ENCODE peak calls at places on chromosomes 11 and 22, in four cellular contexts. Y, I, X and A are unnamed samples.

GRCh38 chr11:33515347-33515746 is 185.3 kb downstream of the C11orf91 start:
- DNase-seq in I (no peak), Y (no peak), X (no peak), A (no peak)

GRCh38 chr11:693415-693831 is 1.6 kb downstream of the DEAF1 start:
- DNase-seq in Y (no peak), I (no peak), X (no peak), A (no peak)

GRCh38 chr22:35480143-35480542 is 60.5 kb upstream of the RASD2 start:
- DNase-seq in I (peak), X (no peak), Y (no peak), A (no peak)

GRCh38 chr22:35318346-35319215 is 18.9 kb downstream of the TOM1 start:
- DNase-seq in I (no peak), X (no peak), Y (no peak), A (no peak)

GRCh38 chr11:102886999-102887398 is 12.2 kb upstream of the MMP12 start:
- DNase-seq in Y (no peak), X (no peak), I (no peak), A (no peak)

GRCh38 chr11:131760191-131760951 is 390.0 kb downstream of the NTM start:
- DNase-seq in I (no peak), X (no peak), Y (peak), A (peak)

GRCh38 chr22:46373838-46374662 is 38.5 kb downstream of the TRMU start:
- DNase-seq in X (no peak), I (no peak), Y (no peak), A (no peak)

GRCh38 chr22:41092847-41093371 is 517 bp downstream of the EP300 start:
- DNase-seq in Y (no peak), I (peak), X (no peak), A (no peak)

GRCh38 chr11:114166897-114167323 is 107.4 kb downstream of the ZBTB16 start:
- DNase-seq in X (no peak), I (peak), Y (no peak), A (no peak)

GRCh38 chr11:85886089-85887056 is 31.2 kb downstream of the CCDC83 start:
- DNase-seq in Y (no peak), I (no peak), X (no peak), A (no peak)

GRCh38 chr11:60155928-60156327 is 27.0 kb downstream of the MS4A6A start:
- DNase-seq in Y (no peak), X (no peak), I (no peak), A (no peak)

GRCh38 chr11:74325649-74326645 is 14.5 kb upstream of the P4HA3 start:
- DNase-seq in Y (no peak), X (no peak), I (peak), A (no peak)

GRCh38 chr11:67352546-67353316 is 615 bp downstream of the POLD4 start:
- DNase-seq in I (no peak), Y (peak), X (no peak), A (no peak)

GRCh38 chr11:23205156-23205871 is 345.0 kb upstream of the CCDC179 start:
- DNase-seq in Y (no peak), X (no peak), I (no peak), A (no peak)

GRCh38 chr11:132943737-132944556 is 588.4 kb downstream of the OPCML start:
- DNase-seq in X (no peak), I (peak), Y (peak), A (peak)

GRCh38 chr11:111107501-111107900 is 138.0 kb upstream of the POU2AF2 start:
- DNase-seq in I (no peak), Y (no peak), X (no peak), A (no peak)

GRCh38 chr11:1230121-1230455 is 7.2 kb downstream of the MUC5B start:
- DNase-seq in X (no peak), Y (no peak), I (no peak), A (no peak)

GRCh38 chr11:131597875-131598274 is 227.5 kb downstream of the NTM start:
- DNase-seq in Y (no peak), I (no peak), X (no peak), A (no peak)

GRCh38 chr11:119108151-119108856 is 1.2 kb downstream of the C2CD2L start:
- DNase-seq in X (no peak), Y (peak), I (no peak), A (no peak)

GRCh38 chr11:14317659-14318325 is 41.2 kb downstream of the RRAS2 start:
- DNase-seq in I (no peak), X (no peak), Y (no peak), A (no peak)

GRCh38 chr22:46350111-46350510 is 14.6 kb downstream of the TRMU start:
- DNase-seq in I (no peak), Y (no peak), X (no peak), A (no peak)

GRCh38 chr22:41780714-41781507 is 19.6 kb upstream of the CCDC134 start:
- DNase-seq in Y (no peak), I (no peak), X (peak), A (no peak)

GRCh38 chr22:27046126-27046525 is 388.7 kb downstream of the MIAT start:
- DNase-seq in I (no peak), Y (no peak), X (no peak), A (no peak)

GRCh38 chr22:47283616-47284270 is 521.3 kb downstream of the TBC1D22A start:
- DNase-seq in X (no peak), I (no peak), Y (no peak), A (no peak)

GRCh38 chr11:120715239-120715638 is 203.7 kb downstream of the GRIK4 start:
- DNase-seq in X (no peak), I (no peak), Y (no peak), A (no peak)

GRCh38 chr11:45238724-45239123 is 47.4 kb downstream of the SYT13 start:
- DNase-seq in I (no peak), X (no peak), Y (no peak), A (no peak)

GRCh38 chr11:37857726-37858125 is 1259.7 kb upstream of the RAG2 start:
- DNase-seq in I (no peak), X (no peak), Y (no peak), A (no peak)

GRCh38 chr11:10666976-10667892 is 26.3 kb downstream of the IRAG1 start:
- DNase-seq in Y (no peak), I (no peak), X (no peak), A (no peak)